ENCODE peak calls at places on chromosomes 12 and 14, in nine cellular contexts. D, H, L, K, I, T, Y, Q and C are unnamed samples.

GRCh38 chr12:49232940-49233841 is 31.7 kb upstream of the TUBA1C start:
- DNase-seq in D (peak), H (peak), L (peak), K (no peak), I (peak), T (no peak), Y (peak), Q (peak), C (peak)

GRCh38 chr14:83257466-83258439 is 1724.1 kb upstream of the SEL1L start:
- DNase-seq in D (no peak), H (no peak), L (no peak), K (no peak), I (peak), T (no peak), Y (no peak), Q (no peak), C (no peak)

GRCh38 chr14:51517116-51517515 is 134.6 kb upstream of the FRMD6 start:
- DNase-seq in D (no peak), H (no peak), L (no peak), K (no peak), I (no peak), T (no peak), Y (no peak), Q (no peak), C (no peak)

GRCh38 chr12:131352296-131352900 is 358.5 kb upstream of the SFSWAP start:
- DNase-seq in D (no peak), H (no peak), L (no peak), K (no peak), I (no peak), T (no peak), Y (no peak), Q (no peak), C (no peak)

GRCh38 chr12:121223283-121223946 is 13.5 kb downstream of the P2RX4 start:
- DNase-seq in D (no peak), H (no peak), L (no peak), K (no peak), I (peak), T (no peak), Y (no peak), Q (no peak), C (no peak)

GRCh38 chr14:50026396-50026795 is 90.0 kb downstream of the VCPKMT start:
- DNase-seq in D (no peak), H (no peak), L (no peak), K (no peak), I (no peak), T (no peak), Y (no peak), Q (no peak), C (no peak)

GRCh38 chr14:55500219-55500701 is 59.8 kb upstream of the TBPL2 start:
- DNase-seq in D (no peak), H (no peak), L (peak), K (no peak), I (no peak), T (no peak), Y (no peak), Q (no peak), C (no peak)

GRCh38 chr14:48826058-48826457 is 760.1 kb downstream of the RPS29 start:
- DNase-seq in D (no peak), H (no peak), L (no peak), K (no peak), I (no peak), T (no peak), Y (peak), Q (peak), C (no peak)

GRCh38 chr12:535396-535795 is 75.7 kb downstream of the B4GALNT3 start:
- DNase-seq in D (no peak), H (no peak), L (no peak), K (no peak), I (no peak), T (no peak), Y (no peak), Q (no peak), C (no peak)

GRCh38 chr14:68982581-68982980 is 3.5 kb upstream of the ACTN1 start:
- DNase-seq in D (no peak), H (no peak), L (no peak), K (no peak), I (no peak), T (no peak), Y (peak), Q (peak), C (no peak)

GRCh38 chr14:26255213-26255612 is 342.6 kb downstream of the NOVA1 start:
- DNase-seq in D (no peak), H (no peak), L (no peak), K (no peak), I (peak), T (no peak), Y (peak), Q (peak), C (no peak)

GRCh38 chr12:28933176-28933575 is 215.9 kb upstream of the FAR2 start:
- DNase-seq in D (no peak), H (no peak), L (no peak), K (no peak), I (no peak), T (no peak), Y (no peak), Q (no peak), C (no peak)

GRCh38 chr12:104603545-104603973 is 146.8 kb downstream of the CHST11 start:
- DNase-seq in D (no peak), H (no peak), L (no peak), K (no peak), I (peak), T (no peak), Y (peak), Q (peak), C (no peak)

GRCh38 chr14:53360821-53361220 is 207.7 kb upstream of the DDHD1 start:
- DNase-seq in D (no peak), H (no peak), L (no peak), K (no peak), I (no peak), T (no peak), Y (no peak), Q (no peak), C (no peak)

GRCh38 chr12:95634622-95635621 is 83.6 kb upstream of the USP44 start:
- DNase-seq in D (no peak), H (no peak), L (no peak), K (no peak), I (no peak), T (no peak), Y (peak), Q (peak), C (no peak)

GRCh38 chr12:120798696-120799095 is 73.1 kb downstream of the ACADS start:
- DNase-seq in D (no peak), H (no peak), L (no peak), K (no peak), I (no peak), T (no peak), Y (no peak), Q (no peak), C (no peak)

GRCh38 chr12:28424965-28425364 is 234.7 kb downstream of the CCDC91 start:
- DNase-seq in D (no peak), H (no peak), L (no peak), K (no peak), I (no peak), T (no peak), Y (peak), Q (peak), C (no peak)

GRCh38 chr12:124420972-124421674 is 126.2 kb downstream of the RFLNA start:
- DNase-seq in D (no peak), H (no peak), L (no peak), K (no peak), I (no peak), T (no peak), Y (no peak), Q (no peak), C (no peak)

GRCh38 chr12:12513416-12514006 is 49.2 kb downstream of the DUSP16 start:
- DNase-seq in D (no peak), H (no peak), L (no peak), K (no peak), I (no peak), T (no peak), Y (no peak), Q (no peak), C (no peak)

GRCh38 chr12:15829949-15830348 is 40.8 kb upstream of the EPS8 start:
- DNase-seq in D (no peak), H (no peak), L (no peak), K (no peak), I (peak), T (no peak), Y (peak), Q (peak), C (no peak)

GRCh38 chr12:89568484-89568883 is 42.6 kb upstream of the POC1B start:
- DNase-seq in D (no peak), H (no peak), L (no peak), K (no peak), I (no peak), T (no peak), Y (no peak), Q (no peak), C (no peak)

GRCh38 chr12:78062781-78063180 is 232.1 kb downstream of the NAV3 start:
- DNase-seq in D (no peak), H (no peak), L (no peak), K (no peak), I (no peak), T (no peak), Y (peak), Q (peak), C (no peak)

GRCh38 chr14:50741571-50741970 is 73.5 kb upstream of the SAV1 start:
- DNase-seq in D (no peak), H (no peak), L (no peak), K (no peak), I (no peak), T (no peak), Y (peak), Q (peak), C (no peak)

GRCh38 chr12:67598598-67598997 is 49.9 kb upstream of the DYRK2 start:
- DNase-seq in D (no peak), H (no peak), L (no peak), K (no peak), I (no peak), T (no peak), Y (no peak), Q (no peak), C (no peak)

GRCh38 chr12:115132906-115133305 is 448.9 kb upstream of the TBX3 start:
- DNase-seq in D (no peak), H (no peak), L (no peak), K (no peak), I (no peak), T (no peak), Y (no peak), Q (no peak), C (no peak)

GRCh38 chr12:28086521-28086920 is 103.7 kb upstream of the CCDC91 start:
- DNase-seq in D (no peak), H (no peak), L (no peak), K (no peak), I (no peak), T (no peak), Y (peak), Q (no peak), C (no peak)

DNA sequence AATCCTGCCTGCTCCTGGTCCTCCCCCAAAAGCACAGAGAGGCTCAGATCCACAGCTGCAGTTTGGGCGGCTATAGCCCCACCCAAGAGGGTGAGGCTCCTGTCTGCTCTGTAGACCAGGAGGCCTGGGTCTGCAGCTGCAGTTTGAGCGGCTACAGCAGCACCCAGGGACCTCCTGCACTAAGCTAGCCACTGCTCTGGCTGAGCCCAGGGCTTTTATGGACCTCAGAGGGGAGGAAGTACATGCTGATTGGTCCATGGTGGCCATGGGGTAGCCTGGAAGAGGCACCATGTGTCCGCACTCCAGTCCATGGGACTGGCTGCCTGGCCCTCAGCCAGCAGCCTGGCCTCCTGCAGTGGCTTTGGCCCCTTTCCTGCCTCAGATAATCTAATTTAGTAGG is 49.6 kb upstream of the GSC start:
- DNase-seq in D (no peak), H (no peak), L (no peak), K (no peak), I (no peak), T (no peak), Y (no peak), Q (no peak), C (no peak)
- TF ChIP-seq CTCF in D (no peak), H (no peak), L (no peak), K (no peak), I (no peak), T (no peak), Y (no peak), Q (no peak), C (no peak)

GRCh38 chr12:51692016-51692415 is 101.0 kb downstream of the SCN8A start:
- DNase-seq in D (no peak), H (no peak), L (no peak), K (no peak), I (peak), T (no peak), Y (no peak), Q (no peak), C (no peak)

GRCh38 chr12:51689972-51690371 is 98.9 kb downstream of the SCN8A start:
- DNase-seq in D (no peak), H (no peak), L (no peak), K (no peak), I (no peak), T (no peak), Y (no peak), Q (no peak), C (no peak)

GRCh38 chr12:51683763-51684357 is 92.8 kb downstream of the SCN8A start:
- DNase-seq in D (no peak), H (no peak), L (no peak), K (peak), I (no peak), T (no peak), Y (peak), Q (peak), C (no peak)

GRCh38 chr12:51686727-51687126 is 95.7 kb downstream of the SCN8A start:
- DNase-seq in D (no peak), H (no peak), L (no peak), K (no peak), I (no peak), T (no peak), Y (peak), Q (peak), C (no peak)

GRCh38 chr12:51687142-51687935 is 96.3 kb downstream of the SCN8A start:
- DNase-seq in D (no peak), H (no peak), L (no peak), K (peak), I (peak), T (no peak), Y (peak), Q (peak), C (no peak)
- TF ChIP-seq CTCF in D (no peak), H (no peak), L (no peak), K (no peak), I (no peak), T (no peak), Y (no peak), Q (no peak), C (no peak)

GRCh38 chr12:116799955-116800354 is 61.8 kb downstream of the RNFT2 start:
- DNase-seq in D (no peak), H (no peak), L (no peak), K (no peak), I (no peak), T (no peak), Y (no peak), Q (no peak), C (no peak)
- TF ChIP-seq CTCF in D (no peak), H (no peak), L (no peak), K (no peak), I (no peak), T (no peak), Y (no peak), Q (no peak), C (no peak)

GRCh38 chr12:6199531-6200265 is 502 bp upstream of the CD9 start:
- DNase-seq in D (no peak), H (no peak), L (peak), K (no peak), I (peak), T (peak), Y (peak), Q (no peak), C (peak)

GRCh38 chr12:6202331-6202730 is 2.1 kb downstream of the CD9 start:
- DNase-seq in D (no peak), H (no peak), L (no peak), K (no peak), I (no peak), T (no peak), Y (no peak), Q (no peak), C (no peak)

GRCh38 chr12:6201775-6202292 is 1.6 kb downstream of the CD9 start:
- DNase-seq in D (no peak), H (no peak), L (no peak), K (no peak), I (peak), T (no peak), Y (no peak), Q (no peak), C (no peak)

GRCh38 chr12:6200266-6201198 is at the start of gene CD9:
- DNase-seq in D (no peak), H (no peak), L (peak), K (no peak), I (peak), T (peak), Y (no peak), Q (no peak), C (no peak)

GRCh38 chr12:6201199-6201608 is 1.0 kb downstream of the CD9 start:
- DNase-seq in D (no peak), H (no peak), L (no peak), K (no peak), I (no peak), T (no peak), Y (no peak), Q (no peak), C (no peak)
- TF ChIP-seq CTCF in D (no peak), H (no peak), L (no peak), K (no peak), I (no peak), T (no peak), Y (no peak), Q (no peak), C (no peak)

DNA sequence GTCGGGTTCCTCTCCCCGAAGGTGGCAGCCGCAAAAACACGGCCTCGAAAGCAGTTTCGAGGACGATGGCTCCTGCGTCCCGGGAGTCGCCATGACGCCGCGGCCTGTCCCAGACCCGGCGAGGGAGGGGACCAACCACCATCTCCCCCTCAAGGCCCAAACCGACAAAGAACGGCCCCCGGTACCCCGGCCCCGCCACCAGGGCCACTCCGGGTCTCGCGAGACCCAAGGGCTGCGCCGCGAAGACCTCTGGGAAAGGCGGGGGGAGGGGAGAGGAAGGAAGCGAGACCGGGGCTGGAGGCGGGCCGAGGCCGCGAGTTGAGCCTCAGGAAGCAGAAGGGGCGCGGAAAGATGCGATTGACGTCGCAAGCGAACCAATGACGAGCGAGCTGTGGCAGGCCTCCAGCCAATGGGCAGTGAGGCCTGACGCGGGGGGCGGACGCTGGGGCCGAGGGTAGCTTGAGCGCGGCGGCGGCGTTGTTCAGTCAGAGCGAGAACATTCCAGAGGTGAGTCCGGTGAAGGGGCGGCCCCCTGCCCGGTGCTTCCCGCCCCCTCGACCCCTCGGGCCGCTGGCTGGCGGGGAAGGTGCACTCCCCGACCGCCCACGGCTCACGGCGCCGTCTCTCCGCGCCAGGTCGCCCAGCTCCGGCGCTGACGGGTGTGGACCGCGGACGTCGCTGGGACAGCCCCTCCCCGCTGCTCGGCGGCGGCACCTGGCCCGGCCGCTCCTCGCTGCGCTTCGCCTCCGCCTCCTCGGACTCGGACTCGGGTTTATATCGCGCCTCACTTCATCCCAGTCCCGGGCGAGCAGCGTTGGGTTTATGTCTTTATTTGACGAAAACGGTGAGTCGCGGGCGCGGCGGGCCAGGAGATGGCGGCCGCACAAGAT is at the start of gene EIF5:
- DNase-seq in D (peak), H (peak), L (peak), K (peak), I (peak), T (peak), Y (peak), Q (peak), C (peak)
- TF ChIP-seq CTCF in D (no peak), H (peak), L (no peak), K (peak), I (no peak), T (no peak), Y (no peak), Q (peak), C (peak)

GRCh38 chr12:109387425-109388166 is 39.9 kb downstream of the MYO1H start:
- DNase-seq in D (peak), H (no peak), L (peak), K (no peak), I (peak), T (no peak), Y (peak), Q (peak), C (no peak)
- TF ChIP-seq CTCF in D (peak), H (peak), L (peak), K (peak), I (peak), T (no peak), Y (peak), Q (peak), C (peak)

GRCh38 chr14:21913759-21914158 is 240.1 kb upstream of the OR4E1 start:
- DNase-seq in D (peak), H (peak), L (peak), K (no peak), I (peak), T (peak), Y (peak), Q (peak), C (peak)
- TF ChIP-seq CTCF in D (peak), H (peak), L (peak), K (peak), I (peak), T (peak), Y (peak), Q (peak), C (peak)

DNA sequence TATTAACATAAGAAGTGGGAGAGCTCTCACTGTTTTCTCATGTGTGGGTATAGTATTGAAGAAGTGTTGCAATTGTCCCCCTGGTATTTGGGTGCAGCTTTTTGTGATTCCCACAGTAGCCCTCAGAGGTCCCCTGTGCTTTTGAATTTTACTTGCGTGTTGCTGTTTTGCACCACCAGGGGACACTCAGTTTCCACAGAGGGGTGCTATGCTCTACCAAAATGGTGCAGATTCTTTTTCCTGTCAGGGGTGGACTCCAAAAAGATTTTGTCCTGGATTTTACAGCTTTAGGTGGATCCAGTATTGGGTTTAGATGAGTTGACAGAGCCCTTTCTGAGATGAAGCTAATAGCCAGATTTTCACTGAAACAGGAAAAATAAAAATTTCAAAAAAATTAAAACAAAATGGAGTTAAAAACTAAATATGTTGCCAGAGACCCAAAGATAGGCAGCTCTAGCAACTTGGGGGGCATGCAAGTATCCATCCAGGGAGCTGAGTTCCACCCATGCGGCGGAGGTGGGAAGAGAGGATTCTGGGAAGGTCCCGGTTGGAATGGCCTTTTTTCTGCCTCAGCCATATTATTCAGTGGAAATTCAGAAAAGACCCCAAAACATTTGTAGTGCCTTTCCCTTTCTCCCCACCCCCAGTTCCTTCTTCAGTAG is 50.2 kb downstream of the TTLL5 start:
- DNase-seq in D (peak), H (peak), L (peak), K (peak), I (peak), T (no peak), Y (peak), Q (peak), C (peak)
- TF ChIP-seq CTCF in D (peak), H (peak), L (peak), K (peak), I (peak), T (no peak), Y (peak), Q (peak), C (peak)